ENCODE peak calls at places on chromosomes 11 and 22, in seven cellular contexts. One of them, this sample, is unnamed.

GRCh38 chr11:134516529-134516928 is 104.5 kb upstream of the B3GAT1 start:
- DNase-seq in left lung: peak
- DNase-seq in tibial artery: peak
- DNase-seq in transverse colon: peak
- DNase-seq in right lobe of liver: peak
- DNase-seq in stomach: no peak
- DNase-seq in heart right ventricle: no peak
- DNase-seq in this sample: no peak

GRCh38 chr11:2924381-2924780 is 4.8 kb downstream of the PHLDA2 start:
- DNase-seq in heart right ventricle: peak
- DNase-seq in stomach: peak
- DNase-seq in tibial artery: no peak
- DNase-seq in right lobe of liver: peak
- DNase-seq in transverse colon: peak
- DNase-seq in left lung: no peak
- DNase-seq in this sample: no peak

GRCh38 chr11:122197055-122197987 is 81.3 kb upstream of the BLID start:
- DNase-seq in heart right ventricle: no peak
- DNase-seq in stomach: no peak
- DNase-seq in transverse colon: no peak
- DNase-seq in tibial artery: peak
- DNase-seq in right lobe of liver: no peak
- DNase-seq in left lung: no peak
- DNase-seq in this sample: peak

GRCh38 chr11:19781351-19781750 is 68.7 kb downstream of the NAV2 start:
- DNase-seq in heart right ventricle: no peak
- DNase-seq in left lung: no peak
- DNase-seq in transverse colon: no peak
- DNase-seq in stomach: no peak
- DNase-seq in right lobe of liver: no peak
- DNase-seq in tibial artery: no peak
- DNase-seq in this sample: no peak

GRCh38 chr22:30803679-30804078 is 109.0 kb downstream of the OSBP2 start:
- DNase-seq in right lobe of liver: no peak
- DNase-seq in tibial artery: no peak
- DNase-seq in heart right ventricle: no peak
- DNase-seq in transverse colon: no peak
- DNase-seq in left lung: no peak
- DNase-seq in stomach: no peak
- DNase-seq in this sample: no peak

GRCh38 chr11:12989428-12990242 is 19.5 kb upstream of the RASSF10 start:
- DNase-seq in right lobe of liver: no peak
- DNase-seq in tibial artery: no peak
- DNase-seq in left lung: no peak
- DNase-seq in heart right ventricle: no peak
- DNase-seq in transverse colon: no peak
- DNase-seq in stomach: no peak
- DNase-seq in this sample: no peak

GRCh38 chr11:45658292-45658991 is 7.0 kb downstream of the CHST1 start:
- DNase-seq in transverse colon: peak
- DNase-seq in right lobe of liver: peak
- DNase-seq in stomach: peak
- DNase-seq in left lung: peak
- DNase-seq in tibial artery: peak
- DNase-seq in heart right ventricle: peak
- DNase-seq in this sample: peak

GRCh38 chr22:22226448-22227187 is 18.0 kb upstream of the VPREB1 start:
- DNase-seq in stomach: no peak
- DNase-seq in right lobe of liver: no peak
- DNase-seq in transverse colon: no peak
- DNase-seq in tibial artery: no peak
- DNase-seq in left lung: no peak
- DNase-seq in heart right ventricle: no peak
- DNase-seq in this sample: no peak

GRCh38 chr11:131815631-131816030 is 445.2 kb downstream of the NTM start:
- DNase-seq in stomach: no peak
- DNase-seq in right lobe of liver: no peak
- DNase-seq in tibial artery: no peak
- DNase-seq in left lung: no peak
- DNase-seq in transverse colon: no peak
- DNase-seq in heart right ventricle: no peak
- DNase-seq in this sample: no peak

GRCh38 chr11:120009938-120010337 is 128.0 kb downstream of the TRIM29 start:
- DNase-seq in left lung: no peak
- DNase-seq in right lobe of liver: no peak
- DNase-seq in stomach: no peak
- DNase-seq in tibial artery: no peak
- DNase-seq in transverse colon: no peak
- DNase-seq in heart right ventricle: no peak
- DNase-seq in this sample: no peak

GRCh38 chr11:122853971-122854446 is 15.7 kb downstream of the CRTAM start:
- DNase-seq in left lung: no peak
- DNase-seq in right lobe of liver: no peak
- DNase-seq in transverse colon: peak
- DNase-seq in tibial artery: no peak
- DNase-seq in stomach: no peak
- DNase-seq in heart right ventricle: no peak
- DNase-seq in this sample: no peak

GRCh38 chr11:11510939-11511338 is 110.9 kb downstream of the GALNT18 start:
- DNase-seq in right lobe of liver: no peak
- DNase-seq in heart right ventricle: peak
- DNase-seq in stomach: no peak
- DNase-seq in left lung: no peak
- DNase-seq in tibial artery: no peak
- DNase-seq in transverse colon: peak
- DNase-seq in this sample: no peak

GRCh38 chr11:29449280-29450074 is 567.4 kb downstream of the KCNA4 start:
- DNase-seq in right lobe of liver: no peak
- DNase-seq in heart right ventricle: no peak
- DNase-seq in left lung: no peak
- DNase-seq in stomach: no peak
- DNase-seq in transverse colon: no peak
- DNase-seq in tibial artery: no peak
- DNase-seq in this sample: no peak

GRCh38 chr11:111494040-111494439 is 18.1 kb downstream of the BTG4 start:
- DNase-seq in heart right ventricle: no peak
- DNase-seq in right lobe of liver: no peak
- DNase-seq in transverse colon: no peak
- DNase-seq in tibial artery: no peak
- DNase-seq in stomach: no peak
- DNase-seq in left lung: no peak
- DNase-seq in this sample: no peak

GRCh38 chr11:22130462-22131053 is 62.3 kb upstream of the ANO5 start:
- DNase-seq in stomach: no peak
- DNase-seq in heart right ventricle: no peak
- DNase-seq in left lung: no peak
- DNase-seq in right lobe of liver: no peak
- DNase-seq in tibial artery: no peak
- DNase-seq in transverse colon: no peak
- DNase-seq in this sample: no peak

GRCh38 chr22:40498454-40499186 is 128.2 kb downstream of the SGSM3 start:
- DNase-seq in right lobe of liver: no peak
- DNase-seq in tibial artery: no peak
- DNase-seq in left lung: no peak
- DNase-seq in heart right ventricle: no peak
- DNase-seq in stomach: no peak
- DNase-seq in transverse colon: no peak
- DNase-seq in this sample: no peak

DNA sequence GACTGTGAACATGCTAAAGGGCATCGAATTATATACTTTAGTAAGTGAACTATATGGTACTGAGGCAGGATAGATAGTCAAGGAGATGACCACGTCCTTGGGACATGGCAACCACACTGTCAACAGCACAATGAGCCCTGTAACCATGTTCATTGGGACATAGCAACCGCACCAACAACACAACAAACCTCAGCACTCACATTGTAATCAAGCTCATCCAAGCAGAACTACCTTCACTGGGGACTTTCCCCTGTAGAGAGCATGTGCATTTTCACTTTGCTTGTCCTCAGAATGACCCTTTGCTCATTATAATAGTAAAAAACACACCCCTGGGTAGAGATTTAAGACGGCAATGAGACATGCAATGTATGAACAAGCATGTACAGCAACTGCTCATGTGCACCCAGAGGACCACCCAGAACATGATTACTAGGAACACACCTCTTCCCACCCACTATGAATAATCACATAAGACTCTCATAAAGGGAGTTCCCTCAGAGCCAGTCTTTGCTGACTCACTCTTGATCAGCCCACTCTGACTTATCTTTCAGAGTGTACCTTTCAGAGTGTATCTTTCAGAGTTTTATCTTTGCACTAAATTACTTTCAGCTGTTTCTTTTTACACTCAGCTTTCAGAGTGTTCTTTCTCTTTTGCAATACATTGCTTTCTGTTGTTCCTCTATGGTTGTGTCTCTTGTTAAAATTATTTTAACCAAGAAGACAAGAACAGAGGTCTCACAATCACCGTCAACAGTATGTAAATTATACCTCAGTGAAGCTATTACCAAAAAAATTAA is 4.1 kb upstream of the PLAAT2 start:
- DNase-seq in transverse colon: peak
- DNase-seq in right lobe of liver: no peak
- DNase-seq in heart right ventricle: no peak
- DNase-seq in tibial artery: no peak
- DNase-seq in stomach: no peak
- DNase-seq in left lung: no peak
- DNase-seq in this sample: no peak
- H3K27ac ChIP-seq in transverse colon: peak
- H3K27ac ChIP-seq in right lobe of liver: no peak
- H3K27ac ChIP-seq in heart right ventricle: peak
- H3K27ac ChIP-seq in tibial artery: no peak
- H3K27ac ChIP-seq in stomach: peak
- H3K27ac ChIP-seq in left lung: no peak
- H3K27ac ChIP-seq in this sample: peak

GRCh38 chr22:27391092-27391770 is 410.3 kb downstream of the MN1 start:
- DNase-seq in left lung: no peak
- DNase-seq in stomach: no peak
- DNase-seq in transverse colon: no peak
- DNase-seq in tibial artery: peak
- DNase-seq in heart right ventricle: peak
- DNase-seq in right lobe of liver: no peak
- DNase-seq in this sample: peak
- TF ChIP-seq CTCF in left lung: no peak
- TF ChIP-seq CTCF in stomach: no peak
- TF ChIP-seq CTCF in transverse colon: no peak
- TF ChIP-seq CTCF in tibial artery: no peak
- TF ChIP-seq CTCF in heart right ventricle: no peak
- TF ChIP-seq CTCF in right lobe of liver: no peak
- TF ChIP-seq CTCF in this sample: no peak

GRCh38 chr11:65642014-65642671 is 4.2 kb downstream of the SIPA1 start:
- DNase-seq in tibial artery: no peak
- DNase-seq in heart right ventricle: no peak
- DNase-seq in stomach: no peak
- DNase-seq in right lobe of liver: peak
- DNase-seq in transverse colon: no peak
- DNase-seq in left lung: no peak
- DNase-seq in this sample: no peak
- H3K4me3 ChIP-seq in tibial artery: no peak
- H3K4me3 ChIP-seq in heart right ventricle: no peak
- H3K4me3 ChIP-seq in stomach: peak
- H3K4me3 ChIP-seq in right lobe of liver: no peak
- H3K4me3 ChIP-seq in transverse colon: no peak
- H3K4me3 ChIP-seq in left lung: no peak
- H3K4me3 ChIP-seq in this sample: peak

DNA sequence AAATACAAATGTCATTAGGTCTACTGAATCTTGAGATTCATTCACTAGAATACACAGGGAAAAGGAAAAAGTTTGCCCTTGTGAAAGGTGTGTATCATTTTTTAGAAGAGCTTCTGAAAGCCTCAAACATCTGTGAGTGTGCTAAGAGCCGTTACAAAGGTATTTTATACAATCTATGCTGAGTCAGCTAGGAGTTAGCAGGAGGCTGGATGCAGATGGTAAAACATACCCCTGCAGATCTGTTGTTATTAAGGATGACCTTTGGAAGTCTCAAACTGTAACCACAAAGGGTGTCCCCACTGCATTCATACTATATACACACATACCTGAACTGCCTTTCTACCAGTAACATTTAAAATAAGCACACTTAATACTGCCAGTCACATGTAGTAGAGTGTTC is 8.3 kb upstream of the C11orf91 start:
- DNase-seq in heart right ventricle: no peak
- DNase-seq in transverse colon: no peak
- DNase-seq in tibial artery: no peak
- DNase-seq in left lung: no peak
- DNase-seq in right lobe of liver: no peak
- DNase-seq in stomach: no peak
- DNase-seq in this sample: no peak
- H3K27ac ChIP-seq in heart right ventricle: no peak
- H3K27ac ChIP-seq in transverse colon: no peak
- H3K27ac ChIP-seq in tibial artery: no peak
- H3K27ac ChIP-seq in left lung: no peak
- H3K27ac ChIP-seq in right lobe of liver: peak
- H3K27ac ChIP-seq in stomach: no peak
- H3K27ac ChIP-seq in this sample: peak

GRCh38 chr22:47189056-47189916 is 426.8 kb downstream of the TBC1D22A start:
- DNase-seq in transverse colon: peak
- DNase-seq in tibial artery: peak
- DNase-seq in left lung: no peak
- DNase-seq in stomach: no peak
- DNase-seq in right lobe of liver: peak
- DNase-seq in heart right ventricle: no peak
- DNase-seq in this sample: peak
- TF ChIP-seq CTCF in transverse colon: no peak
- TF ChIP-seq CTCF in tibial artery: no peak
- TF ChIP-seq CTCF in left lung: no peak
- TF ChIP-seq CTCF in stomach: no peak
- TF ChIP-seq CTCF in right lobe of liver: no peak
- TF ChIP-seq CTCF in heart right ventricle: no peak
- TF ChIP-seq CTCF in this sample: no peak

GRCh38 chr11:117394221-117394925 is 66.7 kb downstream of the CEP164 start:
- DNase-seq in tibial artery: peak
- DNase-seq in stomach: no peak
- DNase-seq in right lobe of liver: peak
- DNase-seq in left lung: no peak
- DNase-seq in transverse colon: no peak
- DNase-seq in heart right ventricle: no peak
- DNase-seq in this sample: no peak
- H3K4me3 ChIP-seq in tibial artery: no peak
- H3K4me3 ChIP-seq in stomach: no peak
- H3K4me3 ChIP-seq in right lobe of liver: no peak
- H3K4me3 ChIP-seq in left lung: no peak
- H3K4me3 ChIP-seq in transverse colon: no peak
- H3K4me3 ChIP-seq in heart right ventricle: no peak
- H3K4me3 ChIP-seq in this sample: no peak

DNA sequence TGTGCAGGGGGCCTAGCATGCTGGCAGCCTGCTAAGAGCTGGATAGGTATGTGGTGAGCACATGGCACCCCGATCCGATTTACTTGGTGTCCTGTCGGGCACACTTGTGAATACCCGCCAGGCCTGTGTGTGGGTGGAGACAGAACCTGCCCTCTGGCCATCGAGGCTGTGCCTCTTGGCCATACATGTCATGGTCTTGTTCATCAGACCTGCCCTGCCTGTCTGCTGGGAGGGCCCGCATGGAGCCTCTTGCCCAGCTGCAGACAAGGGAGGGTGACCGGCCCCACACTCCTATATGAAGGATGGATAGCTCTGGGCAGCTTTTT is 310.2 kb downstream of the TBC1D22A start:
- DNase-seq in stomach: no peak
- DNase-seq in heart right ventricle: no peak
- DNase-seq in tibial artery: no peak
- DNase-seq in transverse colon: no peak
- DNase-seq in left lung: no peak
- DNase-seq in right lobe of liver: no peak
- DNase-seq in this sample: no peak
- H3K27ac ChIP-seq in stomach: no peak
- H3K27ac ChIP-seq in heart right ventricle: no peak
- H3K27ac ChIP-seq in tibial artery: no peak
- H3K27ac ChIP-seq in transverse colon: no peak
- H3K27ac ChIP-seq in left lung: no peak
- H3K27ac ChIP-seq in right lobe of liver: no peak
- H3K27ac ChIP-seq in this sample: no peak